ENCODE peak calls at places on chromosomes 16 and 17, in eight cellular contexts. One of them, this sample, is unnamed.

GRCh38 chr16:6510261-6510660 is 822.4 kb upstream of the RBFOX1 start:
- DNase-seq in esophagus squamous epithelium: no peak
- DNase-seq in stimulated activated CD4-positive, alpha-beta T cell treated with anti-CD3 and anti-CD28 coated beads, Interleukin-1b, Interleukin-23, amount 100 ng/mL, for 1 hour: no peak
- DNase-seq in NCI-H524 treated with DMSO at 0.1 percent for 48 hours: no peak
- DNase-seq in neural progenitor cell: no peak
- DNase-seq in T-helper 2 cell: no peak
- DNase-seq in nucleus accumbens: no peak
- DNase-seq in prostate gland: no peak
- DNase-seq in this sample: no peak

GRCh38 chr17:29588561-29589411 is 662 bp downstream of the GIT1 start:
- DNase-seq in nucleus accumbens: no peak
- DNase-seq in stimulated activated CD4-positive, alpha-beta T cell treated with anti-CD3 and anti-CD28 coated beads, Interleukin-1b, Interleukin-23, amount 100 ng/mL, for 1 hour: no peak
- DNase-seq in NCI-H524 treated with DMSO at 0.1 percent for 48 hours: no peak
- DNase-seq in T-helper 2 cell: peak
- DNase-seq in prostate gland: no peak
- DNase-seq in neural progenitor cell: peak
- DNase-seq in esophagus squamous epithelium: no peak
- DNase-seq in this sample: no peak

GRCh38 chr17:80640379-80641071 is 95.9 kb downstream of the RPTOR start:
- DNase-seq in esophagus squamous epithelium: no peak
- DNase-seq in NCI-H524 treated with DMSO at 0.1 percent for 48 hours: no peak
- DNase-seq in prostate gland: no peak
- DNase-seq in T-helper 2 cell: no peak
- DNase-seq in neural progenitor cell: no peak
- DNase-seq in nucleus accumbens: no peak
- DNase-seq in stimulated activated CD4-positive, alpha-beta T cell treated with anti-CD3 and anti-CD28 coated beads, Interleukin-1b, Interleukin-23, amount 100 ng/mL, for 1 hour: no peak
- DNase-seq in this sample: no peak

GRCh38 chr16:6377956-6378355 is 954.7 kb upstream of the RBFOX1 start:
- DNase-seq in NCI-H524 treated with DMSO at 0.1 percent for 48 hours: no peak
- DNase-seq in esophagus squamous epithelium: no peak
- DNase-seq in prostate gland: no peak
- DNase-seq in T-helper 2 cell: no peak
- DNase-seq in neural progenitor cell: no peak
- DNase-seq in nucleus accumbens: no peak
- DNase-seq in stimulated activated CD4-positive, alpha-beta T cell treated with anti-CD3 and anti-CD28 coated beads, Interleukin-1b, Interleukin-23, amount 100 ng/mL, for 1 hour: no peak
- DNase-seq in this sample: no peak

GRCh38 chr17:70563301-70563820 is 394.0 kb downstream of the KCNJ2 start:
- DNase-seq in esophagus squamous epithelium: no peak
- DNase-seq in prostate gland: no peak
- DNase-seq in stimulated activated CD4-positive, alpha-beta T cell treated with anti-CD3 and anti-CD28 coated beads, Interleukin-1b, Interleukin-23, amount 100 ng/mL, for 1 hour: no peak
- DNase-seq in neural progenitor cell: no peak
- DNase-seq in T-helper 2 cell: no peak
- DNase-seq in nucleus accumbens: no peak
- DNase-seq in NCI-H524 treated with DMSO at 0.1 percent for 48 hours: peak
- DNase-seq in this sample: no peak

GRCh38 chr16:17404903-17405691 is 65.7 kb downstream of the XYLT1 start:
- DNase-seq in T-helper 2 cell: no peak
- DNase-seq in esophagus squamous epithelium: no peak
- DNase-seq in prostate gland: no peak
- DNase-seq in nucleus accumbens: peak
- DNase-seq in stimulated activated CD4-positive, alpha-beta T cell treated with anti-CD3 and anti-CD28 coated beads, Interleukin-1b, Interleukin-23, amount 100 ng/mL, for 1 hour: no peak
- DNase-seq in NCI-H524 treated with DMSO at 0.1 percent for 48 hours: no peak
- DNase-seq in neural progenitor cell: no peak
- DNase-seq in this sample: peak

GRCh38 chr16:51393381-51394005 is 242.4 kb upstream of the SALL1 start:
- DNase-seq in stimulated activated CD4-positive, alpha-beta T cell treated with anti-CD3 and anti-CD28 coated beads, Interleukin-1b, Interleukin-23, amount 100 ng/mL, for 1 hour: no peak
- DNase-seq in neural progenitor cell: no peak
- DNase-seq in esophagus squamous epithelium: no peak
- DNase-seq in NCI-H524 treated with DMSO at 0.1 percent for 48 hours: no peak
- DNase-seq in prostate gland: no peak
- DNase-seq in T-helper 2 cell: no peak
- DNase-seq in nucleus accumbens: no peak
- DNase-seq in this sample: no peak

GRCh38 chr17:74742153-74742515 is 5.1 kb downstream of the RAB37 start:
- DNase-seq in prostate gland: no peak
- DNase-seq in NCI-H524 treated with DMSO at 0.1 percent for 48 hours: no peak
- DNase-seq in nucleus accumbens: no peak
- DNase-seq in stimulated activated CD4-positive, alpha-beta T cell treated with anti-CD3 and anti-CD28 coated beads, Interleukin-1b, Interleukin-23, amount 100 ng/mL, for 1 hour: no peak
- DNase-seq in esophagus squamous epithelium: no peak
- DNase-seq in T-helper 2 cell: peak
- DNase-seq in neural progenitor cell: no peak
- DNase-seq in this sample: no peak

GRCh38 chr16:75147968-75148310 is 385 bp upstream of the ZFP1 start:
- DNase-seq in NCI-H524 treated with DMSO at 0.1 percent for 48 hours: no peak
- DNase-seq in neural progenitor cell: no peak
- DNase-seq in prostate gland: no peak
- DNase-seq in stimulated activated CD4-positive, alpha-beta T cell treated with anti-CD3 and anti-CD28 coated beads, Interleukin-1b, Interleukin-23, amount 100 ng/mL, for 1 hour: no peak
- DNase-seq in esophagus squamous epithelium: no peak
- DNase-seq in T-helper 2 cell: no peak
- DNase-seq in nucleus accumbens: no peak
- DNase-seq in this sample: no peak

GRCh38 chr17:41653421-41654133 is 29.2 kb upstream of the KRT17 start:
- DNase-seq in esophagus squamous epithelium: no peak
- DNase-seq in nucleus accumbens: no peak
- DNase-seq in T-helper 2 cell: no peak
- DNase-seq in neural progenitor cell: no peak
- DNase-seq in stimulated activated CD4-positive, alpha-beta T cell treated with anti-CD3 and anti-CD28 coated beads, Interleukin-1b, Interleukin-23, amount 100 ng/mL, for 1 hour: no peak
- DNase-seq in NCI-H524 treated with DMSO at 0.1 percent for 48 hours: no peak
- DNase-seq in prostate gland: no peak
- DNase-seq in this sample: no peak

GRCh38 chr17:5780476-5780875 is 196.2 kb upstream of the NLRP1 start:
- DNase-seq in nucleus accumbens: no peak
- DNase-seq in prostate gland: no peak
- DNase-seq in stimulated activated CD4-positive, alpha-beta T cell treated with anti-CD3 and anti-CD28 coated beads, Interleukin-1b, Interleukin-23, amount 100 ng/mL, for 1 hour: no peak
- DNase-seq in T-helper 2 cell: no peak
- DNase-seq in neural progenitor cell: no peak
- DNase-seq in esophagus squamous epithelium: no peak
- DNase-seq in NCI-H524 treated with DMSO at 0.1 percent for 48 hours: no peak
- DNase-seq in this sample: peak

GRCh38 chr16:53913920-53914319 is 210.0 kb downstream of the FTO start:
- DNase-seq in NCI-H524 treated with DMSO at 0.1 percent for 48 hours: no peak
- DNase-seq in neural progenitor cell: no peak
- DNase-seq in prostate gland: no peak
- DNase-seq in stimulated activated CD4-positive, alpha-beta T cell treated with anti-CD3 and anti-CD28 coated beads, Interleukin-1b, Interleukin-23, amount 100 ng/mL, for 1 hour: no peak
- DNase-seq in T-helper 2 cell: peak
- DNase-seq in esophagus squamous epithelium: no peak
- DNase-seq in nucleus accumbens: no peak
- DNase-seq in this sample: no peak

GRCh38 chr17:3385869-3386816 is at the start of gene OR3A2:
- DNase-seq in neural progenitor cell: peak
- DNase-seq in NCI-H524 treated with DMSO at 0.1 percent for 48 hours: no peak
- DNase-seq in T-helper 2 cell: peak
- DNase-seq in nucleus accumbens: no peak
- DNase-seq in prostate gland: no peak
- DNase-seq in esophagus squamous epithelium: no peak
- DNase-seq in stimulated activated CD4-positive, alpha-beta T cell treated with anti-CD3 and anti-CD28 coated beads, Interleukin-1b, Interleukin-23, amount 100 ng/mL, for 1 hour: no peak
- DNase-seq in this sample: no peak

GRCh38 chr17:78610951-78611511 is 33.8 kb upstream of the DNAH17 start:
- DNase-seq in esophagus squamous epithelium: no peak
- DNase-seq in nucleus accumbens: no peak
- DNase-seq in prostate gland: no peak
- DNase-seq in stimulated activated CD4-positive, alpha-beta T cell treated with anti-CD3 and anti-CD28 coated beads, Interleukin-1b, Interleukin-23, amount 100 ng/mL, for 1 hour: no peak
- DNase-seq in NCI-H524 treated with DMSO at 0.1 percent for 48 hours: no peak
- DNase-seq in neural progenitor cell: no peak
- DNase-seq in T-helper 2 cell: no peak
- DNase-seq in this sample: no peak